ENCODE peak calls at places on chromosomes 4 and X, in eight cellular contexts. H, Q, W, P, R, E, D and A are unnamed samples.

GRCh38 chr4:20126906-20127305 is 124.8 kb upstream of the SLIT2 start:
- DNase-seq in W (no peak), E (no peak), H (no peak), P (no peak), Q (peak), R (no peak), D (no peak), A (no peak)

GRCh38 chrX:119155416-119156035 is 27.9 kb upstream of the KIAA1210 start:
- DNase-seq in H (peak), E (no peak), Q (peak), D (no peak), R (no peak), W (no peak), P (no peak), A (no peak)

GRCh38 chr4:183635737-183636136 is 23.2 kb downstream of the RWDD4 start:
- DNase-seq in H (no peak), W (no peak), P (no peak), Q (no peak), R (no peak), D (no peak), E (no peak), A (no peak)

GRCh38 chr4:107853444-107854325 is 29.0 kb downstream of the SGMS2 start:
- DNase-seq in D (no peak), R (no peak), P (no peak), Q (peak), E (no peak), W (no peak), H (no peak), A (no peak)

GRCh38 chrX:1239681-1240142 is 27.3 kb upstream of the CRLF2 start:
- DNase-seq in E (no peak), H (no peak), P (no peak), R (no peak), W (peak), Q (no peak), D (no peak), A (peak)

GRCh38 chr4:110085131-110085530 is 113.3 kb downstream of the ELOVL6 start:
- DNase-seq in W (peak), Q (peak), R (peak), P (peak), H (no peak), D (no peak), E (peak), A (peak)

GRCh38 chrX:18698762-18699650 is 8.4 kb upstream of the PPEF1 start:
- DNase-seq in W (no peak), E (no peak), D (no peak), Q (peak), P (no peak), H (no peak), R (no peak), A (no peak)

GRCh38 chrX:2521927-2522386 is 21.2 kb upstream of the DHRSX start:
- DNase-seq in Q (no peak), D (no peak), R (no peak), W (no peak), E (no peak), H (no peak), P (no peak), A (peak)

GRCh38 chrX:41384041-41384705 is 50.2 kb downstream of the DDX3X start:
- DNase-seq in E (peak), R (peak), D (peak), Q (peak), H (peak), P (no peak), W (peak), A (no peak)

GRCh38 chr4:139015269-139015947 is at the start of gene NOCT:
- DNase-seq in E (peak), Q (peak), H (peak), W (peak), D (peak), P (peak), R (peak), A (peak)

GRCh38 chrX:143536176-143536575 is 18.9 kb upstream of the SPANXN3 start:
- DNase-seq in W (no peak), E (no peak), P (peak), H (no peak), R (no peak), Q (no peak), D (no peak), A (no peak)

GRCh38 chr4:186760576-186760975 is 36.9 kb upstream of the FAT1 start:
- DNase-seq in W (no peak), D (no peak), P (no peak), R (no peak), Q (peak), E (no peak), H (peak), A (no peak)

GRCh38 chr4:2796261-2797187 is 3.6 kb downstream of the SH3BP2 start:
- DNase-seq in W (no peak), Q (peak), R (no peak), P (peak), H (no peak), D (no peak), E (no peak), A (no peak)